ENCODE peak calls at places on chromosomes 4 and X, in ten cellular contexts. One of them, this sample, is unnamed.

GRCh38 chrX:148500428-148501120 is at the start of gene AFF2:
- DNase-seq in stimulated activated CD4-positive, alpha-beta T cell treated with anti-CD3 and anti-CD28 coated beads, Interleukin-4, amount 100 ng/mL, for 4 hours: peak
- DNase-seq in AG04449: no peak
- DNase-seq in LHCN-M2: peak
- DNase-seq in CD8-positive, alpha-beta memory T cell: peak
- DNase-seq in GDM1: no peak
- DNase-seq in NCI-H226: no peak
- DNase-seq in CD4-positive, alpha-beta memory T cell: peak
- DNase-seq in NCI-H2171 treated with DMSO at 0.1 percent for 48 hours: no peak
- DNase-seq in smooth muscle cell of the brain vasculature: no peak
- DNase-seq in this sample: no peak

GRCh38 chr4:105620640-105621323 is 68.4 kb downstream of the ARHGEF38 start:
- DNase-seq in stimulated activated CD4-positive, alpha-beta T cell treated with anti-CD3 and anti-CD28 coated beads, Interleukin-4, amount 100 ng/mL, for 4 hours: no peak
- DNase-seq in CD8-positive, alpha-beta memory T cell: no peak
- DNase-seq in NCI-H226: peak
- DNase-seq in AG04449: no peak
- DNase-seq in NCI-H2171 treated with DMSO at 0.1 percent for 48 hours: no peak
- DNase-seq in LHCN-M2: peak
- DNase-seq in GDM1: no peak
- DNase-seq in CD4-positive, alpha-beta memory T cell: no peak
- DNase-seq in smooth muscle cell of the brain vasculature: no peak
- DNase-seq in this sample: no peak

GRCh38 chr4:71944956-71945355 is 86.8 kb upstream of the NPFFR2 start:
- DNase-seq in LHCN-M2: peak
- DNase-seq in NCI-H226: no peak
- DNase-seq in CD8-positive, alpha-beta memory T cell: no peak
- DNase-seq in CD4-positive, alpha-beta memory T cell: no peak
- DNase-seq in GDM1: no peak
- DNase-seq in NCI-H2171 treated with DMSO at 0.1 percent for 48 hours: no peak
- DNase-seq in smooth muscle cell of the brain vasculature: no peak
- DNase-seq in stimulated activated CD4-positive, alpha-beta T cell treated with anti-CD3 and anti-CD28 coated beads, Interleukin-4, amount 100 ng/mL, for 4 hours: no peak
- DNase-seq in AG04449: no peak
- DNase-seq in this sample: no peak

GRCh38 chr4:11724731-11725130 is 296.0 kb upstream of the HS3ST1 start:
- DNase-seq in CD4-positive, alpha-beta memory T cell: no peak
- DNase-seq in smooth muscle cell of the brain vasculature: no peak
- DNase-seq in stimulated activated CD4-positive, alpha-beta T cell treated with anti-CD3 and anti-CD28 coated beads, Interleukin-4, amount 100 ng/mL, for 4 hours: no peak
- DNase-seq in CD8-positive, alpha-beta memory T cell: no peak
- DNase-seq in GDM1: no peak
- DNase-seq in AG04449: no peak
- DNase-seq in NCI-H2171 treated with DMSO at 0.1 percent for 48 hours: no peak
- DNase-seq in NCI-H226: no peak
- DNase-seq in LHCN-M2: peak
- DNase-seq in this sample: no peak

GRCh38 chr4:38131371-38132139 is 171.4 kb downstream of the PTTG2 start:
- DNase-seq in CD8-positive, alpha-beta memory T cell: peak
- DNase-seq in GDM1: no peak
- DNase-seq in NCI-H2171 treated with DMSO at 0.1 percent for 48 hours: no peak
- DNase-seq in AG04449: no peak
- DNase-seq in stimulated activated CD4-positive, alpha-beta T cell treated with anti-CD3 and anti-CD28 coated beads, Interleukin-4, amount 100 ng/mL, for 4 hours: peak
- DNase-seq in CD4-positive, alpha-beta memory T cell: peak
- DNase-seq in smooth muscle cell of the brain vasculature: no peak
- DNase-seq in NCI-H226: no peak
- DNase-seq in LHCN-M2: peak
- DNase-seq in this sample: no peak

GRCh38 chr4:155676430-155676825 is 9.8 kb downstream of the GUCY1A1 start:
- DNase-seq in AG04449: no peak
- DNase-seq in CD8-positive, alpha-beta memory T cell: no peak
- DNase-seq in NCI-H2171 treated with DMSO at 0.1 percent for 48 hours: no peak
- DNase-seq in GDM1: no peak
- DNase-seq in smooth muscle cell of the brain vasculature: no peak
- DNase-seq in LHCN-M2: no peak
- DNase-seq in stimulated activated CD4-positive, alpha-beta T cell treated with anti-CD3 and anti-CD28 coated beads, Interleukin-4, amount 100 ng/mL, for 4 hours: no peak
- DNase-seq in CD4-positive, alpha-beta memory T cell: no peak
- DNase-seq in NCI-H226: no peak
- DNase-seq in this sample: no peak

GRCh38 chrX:50638123-50638522 is 167.5 kb upstream of the DGKK start:
- DNase-seq in CD4-positive, alpha-beta memory T cell: no peak
- DNase-seq in NCI-H226: no peak
- DNase-seq in AG04449: no peak
- DNase-seq in stimulated activated CD4-positive, alpha-beta T cell treated with anti-CD3 and anti-CD28 coated beads, Interleukin-4, amount 100 ng/mL, for 4 hours: no peak
- DNase-seq in LHCN-M2: no peak
- DNase-seq in NCI-H2171 treated with DMSO at 0.1 percent for 48 hours: no peak
- DNase-seq in GDM1: no peak
- DNase-seq in CD8-positive, alpha-beta memory T cell: no peak
- DNase-seq in smooth muscle cell of the brain vasculature: no peak
- DNase-seq in this sample: no peak

GRCh38 chr4:159434496-159435241 is 331.8 kb downstream of the RAPGEF2 start:
- DNase-seq in NCI-H2171 treated with DMSO at 0.1 percent for 48 hours: no peak
- DNase-seq in NCI-H226: peak
- DNase-seq in smooth muscle cell of the brain vasculature: no peak
- DNase-seq in LHCN-M2: peak
- DNase-seq in CD8-positive, alpha-beta memory T cell: no peak
- DNase-seq in AG04449: no peak
- DNase-seq in GDM1: no peak
- DNase-seq in stimulated activated CD4-positive, alpha-beta T cell treated with anti-CD3 and anti-CD28 coated beads, Interleukin-4, amount 100 ng/mL, for 4 hours: no peak
- DNase-seq in CD4-positive, alpha-beta memory T cell: no peak
- DNase-seq in this sample: no peak

GRCh38 chrX:20173856-20174255 is 32.2 kb upstream of the EIF1AX start:
- DNase-seq in NCI-H226: no peak
- DNase-seq in AG04449: no peak
- DNase-seq in CD4-positive, alpha-beta memory T cell: no peak
- DNase-seq in smooth muscle cell of the brain vasculature: no peak
- DNase-seq in NCI-H2171 treated with DMSO at 0.1 percent for 48 hours: no peak
- DNase-seq in stimulated activated CD4-positive, alpha-beta T cell treated with anti-CD3 and anti-CD28 coated beads, Interleukin-4, amount 100 ng/mL, for 4 hours: no peak
- DNase-seq in CD8-positive, alpha-beta memory T cell: no peak
- DNase-seq in LHCN-M2: no peak
- DNase-seq in GDM1: no peak
- DNase-seq in this sample: no peak

GRCh38 chrX:53882331-53882730 is 161.9 kb downstream of the PHF8 start:
- DNase-seq in CD4-positive, alpha-beta memory T cell: no peak
- DNase-seq in AG04449: peak
- DNase-seq in smooth muscle cell of the brain vasculature: no peak
- DNase-seq in NCI-H226: peak
- DNase-seq in stimulated activated CD4-positive, alpha-beta T cell treated with anti-CD3 and anti-CD28 coated beads, Interleukin-4, amount 100 ng/mL, for 4 hours: no peak
- DNase-seq in CD8-positive, alpha-beta memory T cell: no peak
- DNase-seq in GDM1: no peak
- DNase-seq in NCI-H2171 treated with DMSO at 0.1 percent for 48 hours: no peak
- DNase-seq in LHCN-M2: peak
- DNase-seq in this sample: no peak

GRCh38 chr4:125985856-125986255 is 671.1 kb downstream of the FAT4 start:
- DNase-seq in AG04449: no peak
- DNase-seq in CD4-positive, alpha-beta memory T cell: no peak
- DNase-seq in NCI-H2171 treated with DMSO at 0.1 percent for 48 hours: no peak
- DNase-seq in NCI-H226: peak
- DNase-seq in stimulated activated CD4-positive, alpha-beta T cell treated with anti-CD3 and anti-CD28 coated beads, Interleukin-4, amount 100 ng/mL, for 4 hours: no peak
- DNase-seq in GDM1: no peak
- DNase-seq in CD8-positive, alpha-beta memory T cell: no peak
- DNase-seq in LHCN-M2: no peak
- DNase-seq in smooth muscle cell of the brain vasculature: no peak
- DNase-seq in this sample: no peak

GRCh38 chrX:348461-349117 is 30.0 kb upstream of the GTPBP6 start:
- DNase-seq in AG04449: no peak
- DNase-seq in LHCN-M2: no peak
- DNase-seq in NCI-H226: no peak
- DNase-seq in smooth muscle cell of the brain vasculature: no peak
- DNase-seq in stimulated activated CD4-positive, alpha-beta T cell treated with anti-CD3 and anti-CD28 coated beads, Interleukin-4, amount 100 ng/mL, for 4 hours: no peak
- DNase-seq in NCI-H2171 treated with DMSO at 0.1 percent for 48 hours: no peak
- DNase-seq in GDM1: no peak
- DNase-seq in CD8-positive, alpha-beta memory T cell: no peak
- DNase-seq in CD4-positive, alpha-beta memory T cell: no peak
- DNase-seq in this sample: no peak

GRCh38 chr4:123352966-123353365 is 43.6 kb upstream of the SPRY1 start:
- DNase-seq in CD4-positive, alpha-beta memory T cell: no peak
- DNase-seq in GDM1: no peak
- DNase-seq in AG04449: no peak
- DNase-seq in NCI-H226: no peak
- DNase-seq in NCI-H2171 treated with DMSO at 0.1 percent for 48 hours: no peak
- DNase-seq in LHCN-M2: no peak
- DNase-seq in CD8-positive, alpha-beta memory T cell: no peak
- DNase-seq in stimulated activated CD4-positive, alpha-beta T cell treated with anti-CD3 and anti-CD28 coated beads, Interleukin-4, amount 100 ng/mL, for 4 hours: no peak
- DNase-seq in smooth muscle cell of the brain vasculature: no peak
- DNase-seq in this sample: no peak

This sample was measured in NCI-H1048.